ENCODE peak calls at places on chromosome 22, in six cellular contexts. L is OCI-LY7; O is upper lobe of right lung; B is WERI-Rb-1; R is choroid plexus epithelial cell; Z is CD8-positive, alpha-beta T cell. U is an unnamed sample.

GRCh38 chr22:38180841-38181452 is 683 bp downstream of the PLA2G6 start:
- DNase-seq in L (peak), O (peak), B (peak), R (no peak), Z (no peak), U (no peak)

GRCh38 chr22:37751449-37752188 is 54.8 kb downstream of the TRIOBP start:
- DNase-seq in L (no peak), O (no peak), B (no peak), R (peak), Z (no peak), U (no peak)

GRCh38 chr22:50303848-50304527 is 3.5 kb downstream of the PLXNB2 start:
- DNase-seq in L (peak), O (peak), B (peak), R (no peak), Z (no peak), U (no peak)

GRCh38 chr22:35227248-35227647 is 30.0 kb upstream of the HMGXB4 start:
- DNase-seq in L (no peak), O (no peak), B (no peak), R (no peak), Z (no peak), U (no peak)

GRCh38 chr22:39314251-39314971 is 5.0 kb downstream of the RPL3 start:
- DNase-seq in L (no peak), O (no peak), B (no peak), R (no peak), Z (no peak), U (no peak)

GRCh38 chr22:30423296-30423958 is 2.1 kb upstream of the MTFP1 start:
- DNase-seq in L (peak), O (peak), B (no peak), R (peak), Z (no peak), U (no peak)

GRCh38 chr22:31621507-31622160 is 40.4 kb downstream of the PISD start:
- DNase-seq in L (no peak), O (no peak), B (no peak), R (no peak), Z (no peak), U (no peak)

GRCh38 chr22:17700778-17701177 is 62.2 kb downstream of the BCL2L13 start:
- DNase-seq in L (no peak), O (no peak), B (no peak), R (peak), Z (no peak), U (no peak)

GRCh38 chr22:31055322-31056159 is 25.6 kb upstream of the SMTN start:
- DNase-seq in L (no peak), O (peak), B (no peak), R (peak), Z (no peak), U (no peak)

GRCh38 chr22:42635531-42635930 is 4.9 kb downstream of the ATP5MGL start:
- DNase-seq in L (no peak), O (no peak), B (no peak), R (peak), Z (no peak), U (no peak)

GRCh38 chr22:47092896-47093311 is 330.5 kb downstream of the TBC1D22A start:
- DNase-seq in L (no peak), O (no peak), B (no peak), R (peak), Z (no peak), U (no peak)

GRCh38 chr22:35649026-35649553 is 844 bp downstream of the APOL6 start:
- DNase-seq in L (peak), O (no peak), B (no peak), R (no peak), Z (no peak), U (no peak)

GRCh38 chr22:36858966-36859365 is 1.8 kb upstream of the NCF4 start:
- DNase-seq in L (peak), O (no peak), B (no peak), R (no peak), Z (no peak), U (no peak)

GRCh38 chr22:39230261-39231196 is 14.3 kb downstream of the PDGFB start:
- DNase-seq in L (no peak), O (no peak), B (no peak), R (no peak), Z (no peak), U (no peak)

GRCh38 chr22:47083379-47083986 is 321.0 kb downstream of the TBC1D22A start:
- DNase-seq in L (no peak), O (no peak), B (no peak), R (no peak), Z (no peak), U (no peak)

GRCh38 chr22:33789690-33790253 is 130.5 kb downstream of the LARGE1 start:
- DNase-seq in L (no peak), O (no peak), B (no peak), R (no peak), Z (no peak), U (no peak)

GRCh38 chr22:23529166-23530103 is 50.7 kb downstream of the IGLL1 start:
- DNase-seq in L (no peak), O (peak), B (no peak), R (no peak), Z (no peak), U (no peak)

GRCh38 chr22:50710221-50710620 is 27.8 kb upstream of the ACR start:
- DNase-seq in L (no peak), O (peak), B (no peak), R (no peak), Z (no peak), U (no peak)

GRCh38 chr22:31089101-31090100 is 8.3 kb downstream of the SMTN start:
- DNase-seq in L (peak), O (no peak), B (peak), R (peak), Z (no peak), U (peak)

GRCh38 chr22:33819743-33820142 is 100.5 kb downstream of the LARGE1 start:
- DNase-seq in L (no peak), O (no peak), B (peak), R (no peak), Z (no peak), U (no peak)

GRCh38 chr22:41915035-41915782 is at the start of gene SHISA8:
- DNase-seq in L (no peak), O (peak), B (peak), R (peak), Z (peak), U (peak)

GRCh38 chr22:36864454-36865215 is 3.8 kb downstream of the NCF4 start:
- DNase-seq in L (no peak), O (peak), B (no peak), R (no peak), Z (no peak), U (no peak)

GRCh38 chr22:35956850-35957249 is 71.8 kb downstream of the RBFOX2 start:
- DNase-seq in L (no peak), O (no peak), B (no peak), R (no peak), Z (no peak), U (no peak)

GRCh38 chr22:47448231-47449035 is 686.0 kb downstream of the TBC1D22A start:
- DNase-seq in L (no peak), O (no peak), B (no peak), R (no peak), Z (no peak), U (no peak)

GRCh38 chr22:34055525-34056200 is 135.4 kb upstream of the LARGE1 start:
- DNase-seq in L (peak), O (no peak), B (peak), R (no peak), Z (no peak), U (no peak)

GRCh38 chr22:42978453-42979103 is 36.4 kb downstream of the PACSIN2 start:
- DNase-seq in L (no peak), O (no peak), B (no peak), R (no peak), Z (no peak), U (no peak)

GRCh38 chr22:19959043-19959586 is 17.5 kb upstream of the TXNRD2 start:
- DNase-seq in L (no peak), O (peak), B (peak), R (peak), Z (no peak), U (no peak)

GRCh38 chr22:50178871-50179869 is 6.5 kb upstream of the TRABD start:
- DNase-seq in L (no peak), O (no peak), B (no peak), R (no peak), Z (no peak), U (peak)

GRCh38 chr22:47053865-47054185 is 291.4 kb downstream of the TBC1D22A start:
- DNase-seq in L (no peak), O (no peak), B (no peak), R (peak), Z (no peak), U (no peak)

GRCh38 chr22:37484115-37485005 is 1.8 kb downstream of the MFNG start:
- DNase-seq in L (peak), O (peak), B (peak), R (peak), Z (peak), U (peak)

GRCh38 chr22:50691521-50691920 is 18.9 kb downstream of the SHANK3 start:
- DNase-seq in L (peak), O (no peak), B (peak), R (peak), Z (no peak), U (no peak)

GRCh38 chr22:36522662-36523061 is 6.3 kb downstream of the EIF3D start:
- DNase-seq in L (no peak), O (no peak), B (no peak), R (no peak), Z (no peak), U (no peak)

GRCh38 chr22:50532353-50532700 is 2.5 kb upstream of the TYMP start:
- DNase-seq in L (peak), O (peak), B (peak), R (no peak), Z (no peak), U (no peak)

GRCh38 chr22:36991220-36991619 is 28.0 kb downstream of the TST start:
- DNase-seq in L (no peak), O (no peak), B (no peak), R (no peak), Z (no peak), U (no peak)

GRCh38 chr22:38172489-38173155 is 9.0 kb downstream of the PLA2G6 start:
- DNase-seq in L (no peak), O (peak), B (no peak), R (no peak), Z (no peak), U (no peak)

GRCh38 chr22:22662095-22662494 is 17.7 kb downstream of the GGTLC2 start:
- DNase-seq in L (no peak), O (no peak), B (no peak), R (no peak), Z (no peak), U (no peak)

GRCh38 chr22:44889233-44889878 is 120.4 kb downstream of the PHF21B start:
- DNase-seq in L (no peak), O (peak), B (no peak), R (no peak), Z (no peak), U (no peak)
- TF ChIP-seq CTCF in L (no peak), O (no peak), B (peak), R (no peak), Z (no peak), U (no peak)

GRCh38 chr22:26461188-26461810 is 22.3 kb downstream of the HPS4 start:
- DNase-seq in L (peak), O (no peak), B (peak), R (peak), Z (peak), U (peak)
- TF ChIP-seq CTCF in L (peak), O (peak), B (peak), R (peak), Z (peak), U (peak)

GRCh38 chr22:40651057-40651456 is 14.5 kb upstream of the MRTFA start:
- DNase-seq in L (no peak), O (no peak), B (no peak), R (no peak), Z (no peak), U (no peak)

GRCh38 chr22:40653361-40653760 is 16.8 kb upstream of the MRTFA start:
- DNase-seq in L (no peak), O (no peak), B (no peak), R (no peak), Z (no peak), U (no peak)

GRCh38 chr22:40651563-40652501 is 15.3 kb upstream of the MRTFA start:
- DNase-seq in L (peak), O (peak), B (peak), R (peak), Z (peak), U (peak)

GRCh38 chr22:40654522-40655167 is 18.1 kb upstream of the MRTFA start:
- DNase-seq in L (no peak), O (no peak), B (peak), R (peak), Z (no peak), U (no peak)
- TF ChIP-seq CTCF in L (peak), O (peak), B (peak), R (peak), Z (no peak), U (no peak)

DNA sequence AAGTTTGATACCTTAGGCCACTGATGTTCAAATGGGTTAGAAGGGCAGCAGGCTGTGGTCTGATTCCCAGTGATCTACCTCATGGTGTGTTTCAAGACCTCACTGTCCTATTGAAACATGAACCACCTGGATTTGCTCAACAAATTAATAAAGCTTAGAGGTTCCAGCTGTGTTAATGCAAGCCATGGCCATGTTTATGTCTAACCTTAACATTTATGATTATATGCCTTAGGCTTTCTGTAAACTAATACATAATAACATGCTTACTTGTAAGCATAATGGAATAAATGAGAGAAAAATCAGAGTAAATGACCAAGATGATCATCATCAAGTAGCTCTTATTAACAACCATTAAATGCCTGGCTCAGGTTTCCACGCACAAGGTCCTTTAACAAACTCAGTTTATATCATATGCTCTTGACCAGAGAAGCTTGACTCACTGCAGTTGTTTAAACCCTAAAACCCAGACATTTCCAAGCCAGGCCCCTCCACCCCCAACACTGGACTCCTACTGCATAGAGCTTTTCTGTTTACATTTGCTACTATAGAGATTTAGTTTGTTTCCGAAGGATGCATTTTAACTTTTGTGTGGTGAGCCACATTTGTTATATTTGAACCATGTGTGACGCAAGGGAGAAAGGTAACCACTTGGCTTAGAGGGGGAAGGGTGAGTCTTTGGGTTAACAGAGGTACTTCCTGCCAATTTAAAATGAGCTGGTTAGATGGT is 43.7 kb downstream of the KREMEN1 start:
- DNase-seq in L (no peak), O (no peak), B (no peak), R (no peak), Z (no peak), U (no peak)
- TF ChIP-seq CTCF in L (no peak), O (no peak), B (no peak), R (no peak), Z (no peak), U (no peak)

GRCh38 chr22:26064048-26064447 is 105.2 kb upstream of the SEZ6L start:
- DNase-seq in L (no peak), O (no peak), B (no peak), R (no peak), Z (no peak), U (no peak)

GRCh38 chr22:26065847-26066246 is 103.4 kb upstream of the SEZ6L start:
- DNase-seq in L (no peak), O (no peak), B (peak), R (no peak), Z (no peak), U (no peak)

GRCh38 chr22:26068571-26068970 is 100.7 kb upstream of the SEZ6L start:
- DNase-seq in L (no peak), O (no peak), B (no peak), R (no peak), Z (no peak), U (no peak)

DNA sequence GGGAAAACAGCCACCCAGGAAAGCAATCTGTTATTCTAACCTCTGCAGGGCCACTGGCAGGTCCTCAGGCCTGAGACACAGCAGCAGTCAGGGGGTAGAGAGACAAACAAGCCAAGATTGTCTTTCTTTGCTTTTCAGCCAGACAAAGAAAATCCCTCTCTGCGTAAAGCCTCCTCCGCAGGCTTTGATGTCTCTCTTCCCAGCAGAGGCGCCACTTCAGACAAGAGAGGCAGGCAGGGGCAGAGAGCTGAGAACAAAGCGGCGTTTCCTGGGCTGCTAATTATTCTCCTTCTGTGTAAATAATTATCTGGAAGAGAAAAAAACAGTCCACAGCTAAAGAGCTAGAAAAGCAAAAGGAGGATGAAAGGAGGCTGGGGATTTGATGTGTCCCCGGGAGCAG is 102.7 kb upstream of the SEZ6L start:
- DNase-seq in L (no peak), O (no peak), B (peak), R (no peak), Z (no peak), U (no peak)
- TF ChIP-seq CTCF in L (no peak), O (no peak), B (peak), R (no peak), Z (no peak), U (no peak)

DNA sequence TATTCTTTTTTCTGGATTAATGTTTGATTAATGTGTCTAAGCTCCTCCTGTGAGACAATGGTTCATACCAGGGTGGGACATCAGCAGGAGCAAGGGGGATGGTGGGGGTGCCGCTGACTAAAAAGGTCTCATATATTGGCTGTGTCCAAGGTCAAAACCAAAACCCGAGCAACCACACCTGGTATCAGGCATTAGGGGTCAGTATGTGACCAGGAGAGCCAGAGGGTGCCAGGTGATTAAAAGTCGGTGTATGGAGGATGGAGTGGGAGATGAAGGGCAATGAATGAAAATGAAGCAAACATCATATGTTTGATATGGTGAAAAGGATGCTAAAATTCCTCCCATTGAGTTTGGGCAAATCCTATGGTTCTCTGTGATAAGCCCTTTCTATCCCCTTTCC is 118.0 kb downstream of the MIAT start:
- DNase-seq in L (no peak), O (no peak), B (no peak), R (no peak), Z (no peak), U (no peak)
- TF ChIP-seq CTCF in L (no peak), O (no peak), B (no peak), R (no peak), Z (no peak), U (no peak)

GRCh38 chr22:28711820-28712777 is 29.5 kb downstream of the CHEK2 start:
- DNase-seq in L (no peak), O (no peak), B (no peak), R (peak), Z (no peak), U (no peak)
- TF ChIP-seq CTCF in L (no peak), O (no peak), B (no peak), R (peak), Z (no peak), U (no peak)

DNA sequence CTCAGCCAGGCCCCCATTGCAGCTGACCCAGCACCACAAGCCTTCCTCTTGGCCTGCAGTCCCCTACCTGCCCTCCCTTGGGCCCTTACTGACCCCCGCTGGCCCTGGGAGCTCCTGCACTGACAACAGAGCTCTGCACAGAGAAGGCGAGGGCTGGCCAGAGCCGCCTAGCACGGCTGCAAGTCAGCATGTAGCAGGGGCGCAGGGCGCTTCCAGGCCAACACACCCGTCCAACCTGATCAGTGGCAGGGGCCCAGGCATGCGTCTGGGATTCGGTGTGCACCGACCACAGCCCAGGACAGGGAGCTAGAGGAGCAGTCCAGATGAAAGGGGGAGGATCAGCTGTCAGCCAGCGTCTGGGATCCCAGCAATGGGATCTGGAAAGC is 7.6 kb downstream of the WNT7B start:
- DNase-seq in L (no peak), O (no peak), B (peak), R (peak), Z (no peak), U (no peak)
- TF ChIP-seq CTCF in L (no peak), O (no peak), B (peak), R (no peak), Z (no peak), U (no peak)

U was measured in activated B cell treated with CpG ODN at 0.5 μM for 24 hours.